ENCODE peak calls at places on chromosome 1, in ten cellular contexts. E is stomach, V is B cell, P is kidney epithelial cell, M is mucosa of descending colon, T is tibial artery, H is thoracic aorta, L is NB4, O is neural crest cell, U is PC-9. S is an unnamed sample.

GRCh38 chr1:61334718-61335589 is 252.6 kb downstream of the NFIA start:
- DNase-seq in E (peak; percentile 30), V (no peak), P (no peak), M (no peak), T (peak; percentile 80), H (peak; percentile 16), L (no peak), O (no peak), U (no peak), S (no peak)

GRCh38 chr1:159140474-159140873 is 30.9 kb upstream of the CADM3 start:
- DNase-seq in E (no peak), V (no peak), P (no peak), M (no peak), T (no peak), H (no peak), L (no peak), O (no peak), U (no peak), S (no peak)

GRCh38 chr1:187842406-187843165 is 1013.8 kb downstream of the PLA2G4A start:
- DNase-seq in E (no peak), V (peak; percentile 6), P (no peak), M (no peak), T (no peak), H (no peak), L (peak; percentile 17), O (no peak), U (no peak), S (no peak)

GRCh38 chr1:193905288-193906085 is 719.1 kb upstream of the B3GALT2 start:
- DNase-seq in E (no peak), V (no peak), P (no peak), M (no peak), T (no peak), H (no peak), L (no peak), O (no peak), U (peak; percentile 32), S (no peak)

GRCh38 chr1:36576118-36576517 is 93.4 kb upstream of the CSF3R start:
- DNase-seq in E (peak; percentile 51), V (peak; percentile 67), P (no peak), M (no peak), T (no peak), H (no peak), L (peak; percentile 51), O (peak; percentile 84), U (peak; percentile 64), S (peak; percentile 84)

GRCh38 chr1:8109226-8109625 is 83.1 kb upstream of the ERRFI1 start:
- DNase-seq in E (no peak), V (no peak), P (no peak), M (no peak), T (no peak), H (no peak), L (no peak), O (no peak), U (no peak), S (no peak)

GRCh38 chr1:40665335-40666171 is at the start of gene RIMS3:
- DNase-seq in E (peak; percentile 83), V (peak; percentile 90), P (no peak), M (peak; percentile 85), T (peak; percentile 87), H (peak; percentile 18), L (peak; percentile 75), O (peak; percentile 94), U (peak; percentile 92), S (peak; percentile 98)

GRCh38 chr1:64470670-64471217 is 815 bp downstream of the CACHD1 start:
- DNase-seq in E (peak; percentile 32), V (no peak), P (no peak), M (peak; percentile 53), T (peak; percentile 67), H (no peak), L (no peak), O (peak; percentile 36), U (peak; percentile 35), S (peak; percentile 52)

GRCh38 chr1:163094589-163094988 is 25.4 kb downstream of the RGS4 start:
- DNase-seq in E (no peak), V (no peak), P (peak; percentile 7), M (no peak), T (no peak), H (no peak), L (no peak), O (no peak), U (no peak), S (no peak)

GRCh38 chr1:89547563-89548485 is 23.2 kb downstream of the LRRC8B start:
- DNase-seq in E (no peak), V (no peak), P (no peak), M (no peak), T (peak; percentile 66), H (no peak), L (no peak), O (no peak), U (peak; percentile 6), S (no peak)

GRCh38 chr1:17272066-17272465 is 23.2 kb downstream of the PADI3 start:
- DNase-seq in E (no peak), V (no peak), P (no peak), M (no peak), T (no peak), H (no peak), L (no peak), O (no peak), U (no peak), S (no peak)

DNA sequence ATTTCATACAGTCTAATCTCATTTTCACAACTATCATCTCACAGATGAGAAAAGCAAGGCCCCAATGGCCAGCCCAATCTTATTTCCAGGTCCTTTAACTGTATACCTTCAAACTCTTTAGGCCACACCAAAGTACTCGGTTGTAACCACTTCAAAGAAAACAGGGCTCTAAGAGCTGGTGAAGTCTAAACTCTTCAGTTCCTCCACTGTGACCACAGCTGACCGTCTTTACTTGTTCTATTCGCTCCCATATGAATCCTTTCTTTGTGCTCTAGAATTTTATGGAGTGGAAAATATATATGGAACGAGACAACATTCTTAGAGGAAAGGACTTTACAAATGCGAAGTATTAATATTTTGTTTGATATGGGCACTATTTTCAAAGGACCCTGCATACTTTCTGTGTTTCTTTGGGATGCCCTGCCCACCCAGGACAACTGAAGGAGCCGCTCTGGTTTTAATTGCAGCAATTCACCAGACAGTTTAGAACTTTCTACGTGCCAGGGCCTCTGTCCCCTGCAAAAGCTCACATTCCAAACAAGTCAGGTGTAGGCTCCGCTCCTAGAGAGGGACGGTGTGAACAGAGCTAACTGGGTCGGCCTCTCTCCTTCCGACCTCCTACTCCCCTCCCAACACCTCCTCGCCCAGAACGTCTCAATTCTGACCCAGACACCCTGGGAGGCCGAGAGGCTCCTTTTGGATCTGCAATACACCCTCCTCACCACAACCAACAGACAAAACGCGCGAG is 15.7 kb downstream of the IER5 start:
- DNase-seq in E (no peak), V (no peak), P (no peak), M (no peak), T (no peak), H (no peak), L (no peak), O (no peak), U (no peak), S (peak; percentile 70)
- TF ChIP-seq CTCF in E (peak; percentile 17), V (no peak), P (no peak), M (no peak), T (no peak), H (no peak), L (no peak), O (no peak), U (no peak), S (no peak)

DNA sequence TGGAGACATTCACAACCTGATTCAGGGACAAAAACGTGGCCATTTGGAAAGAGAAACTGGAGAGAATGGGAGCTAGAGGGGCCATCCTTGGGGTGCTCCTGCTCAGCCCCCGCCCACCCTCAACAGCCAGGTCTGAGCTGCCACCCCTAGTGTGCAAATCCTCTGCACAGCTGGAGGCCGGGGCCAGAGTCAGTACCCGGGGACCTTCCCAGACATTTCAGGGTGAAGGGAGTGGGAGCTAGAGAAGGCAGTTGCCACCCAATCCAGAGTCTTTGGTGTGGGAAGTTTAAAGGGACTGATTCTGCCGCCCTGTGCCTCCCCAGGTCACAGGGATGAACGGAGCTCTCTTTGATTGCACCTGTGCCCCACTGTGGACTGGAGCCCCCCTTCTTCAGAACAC is 397.4 kb downstream of the MATN1 start:
- DNase-seq in E (peak; percentile 11), V (no peak), P (no peak), M (no peak), T (peak; percentile 32), H (no peak), L (no peak), O (no peak), U (no peak), S (no peak)
- TF ChIP-seq CTCF in E (no peak), V (no peak), P (no peak), M (no peak), T (no peak), H (no peak), L (no peak), O (no peak), U (no peak), S (no peak)

DNA sequence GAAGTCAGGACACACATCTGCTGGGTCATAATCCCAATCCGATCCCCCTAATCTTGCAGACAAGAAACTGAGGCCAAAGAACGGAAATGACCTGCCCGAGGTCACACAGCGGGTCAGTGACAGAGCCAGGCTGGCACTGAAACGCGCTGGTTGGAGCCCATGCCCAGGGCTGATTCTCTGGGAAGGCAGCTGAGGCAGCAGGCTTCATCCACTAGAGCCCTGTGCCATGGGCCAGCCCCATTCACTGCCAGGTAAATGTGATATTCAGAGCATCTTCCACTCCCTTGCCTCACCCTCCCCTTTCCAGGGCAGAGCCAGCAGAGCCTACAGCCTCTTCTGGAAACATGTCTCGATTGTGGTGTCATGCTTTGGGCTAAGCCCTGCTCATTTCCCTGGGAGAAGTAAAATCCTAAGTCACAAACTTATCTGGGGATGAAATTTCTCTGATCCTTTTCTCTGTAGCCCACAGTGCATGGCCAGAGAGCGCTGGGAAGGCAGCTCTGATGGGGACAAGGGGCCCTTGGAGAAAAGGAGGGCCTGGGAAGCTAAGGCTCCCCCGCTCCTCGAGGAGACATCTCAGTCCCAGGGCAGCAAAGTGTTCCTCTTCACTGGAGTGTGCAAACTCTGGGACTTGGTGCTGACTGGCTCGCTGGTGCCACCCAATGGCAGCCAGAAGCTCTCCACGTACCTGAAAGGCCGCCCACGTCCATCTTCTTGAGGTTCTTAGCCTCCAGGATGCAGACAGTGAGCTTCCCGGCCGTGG is 110.4 kb downstream of the SYT2 start:
- DNase-seq in E (peak; percentile 37), V (peak; percentile 44), P (no peak), M (no peak), T (peak; percentile 78), H (no peak), L (peak; percentile 74), O (peak; percentile 36), U (peak; percentile 76), S (peak; percentile 82)
- TF ChIP-seq CTCF in E (peak; percentile 60), V (peak; percentile 38), P (peak; percentile 94), M (peak; percentile 36), T (peak; percentile 84), H (peak; percentile 62), L (peak; percentile 71), O (peak; percentile 78), U (peak; percentile 83), S (peak; percentile 88)

DNA sequence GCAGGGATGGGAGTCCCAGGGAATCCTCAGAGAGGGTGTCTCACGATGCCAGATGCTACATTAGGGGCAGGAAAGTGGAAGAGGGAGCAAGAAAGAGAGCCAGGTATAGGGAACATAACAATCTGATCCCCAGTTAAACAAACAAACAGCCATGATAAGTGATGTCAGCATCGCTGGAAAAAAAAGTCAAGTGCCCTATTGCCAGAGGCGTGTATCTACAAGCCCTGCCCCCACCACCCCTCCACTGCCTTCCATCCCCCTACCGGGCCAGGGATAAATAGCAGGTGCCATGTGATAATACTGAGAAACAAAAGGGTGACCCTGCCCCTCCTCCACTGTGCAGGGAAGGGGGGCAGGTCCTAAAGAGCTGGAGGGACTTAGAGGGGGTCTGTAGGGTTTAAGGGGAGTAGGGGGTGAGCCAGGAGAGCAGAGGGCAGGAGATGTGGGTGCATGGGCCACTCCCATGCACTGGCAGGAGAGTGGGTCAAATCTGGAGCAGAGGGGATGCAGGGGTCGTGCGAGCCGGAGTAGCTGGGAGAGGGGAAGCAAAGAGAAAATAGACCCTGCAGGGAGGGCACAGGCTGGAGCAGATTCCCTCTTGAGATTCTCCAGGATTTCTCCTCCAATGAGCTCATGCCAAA is 3.4 kb downstream of the SLC26A9 start:
- DNase-seq in E (peak; percentile 68), V (peak; percentile 13), P (no peak), M (peak; percentile 12), T (no peak), H (no peak), L (peak; percentile 38), O (peak; percentile 35), U (peak; percentile 22), S (peak; percentile 34)
- TF ChIP-seq CTCF in E (no peak), V (peak; percentile 12), P (peak; percentile 17), M (no peak), T (no peak), H (no peak), L (peak; percentile 10), O (peak; percentile 48), U (peak; percentile 39), S (no peak)